ENCODE peak calls at places on chromosomes 2 and 18, in nine cellular contexts. J is iPS DF 6.9; F is testis; L is aorta; I is cardiac muscle cell; N is RWPE2; X is dorsolateral prefrontal cortex; D is CD8-positive, alpha-beta memory T cell; K is effector memory CD4-positive, alpha-beta T cell. Q is an unnamed sample.

GRCh38 chr2:112173646-112174319 is 35.6 kb downstream of the FBLN7 start:
- DNase-seq in I (no peak), J (no peak), D (no peak), K (no peak), X (no peak), F (no peak), L (no peak), N (no peak), Q (no peak)

GRCh38 chr2:52416340-52416739 is 1351.3 kb upstream of the CHAC2 start:
- DNase-seq in L (no peak), N (no peak), F (no peak), D (no peak), J (no peak), X (no peak), K (no peak), I (no peak), Q (no peak)

GRCh38 chr18:31562726-31563125 is 29.0 kb upstream of the TTR start:
- DNase-seq in D (no peak), I (no peak), F (no peak), K (no peak), J (no peak), X (no peak), N (no peak), L (no peak), Q (no peak)

GRCh38 chr2:39437522-39438296 is 624 bp upstream of the MAP4K3 start:
- DNase-seq in K (peak; percentile 23), J (no peak), L (peak; percentile 59), X (peak; percentile 30), I (peak; percentile 36), N (no peak), D (peak; percentile 16), F (peak; percentile 54), Q (peak; percentile 76)

GRCh38 chr2:143847257-143847656 is 672.7 kb downstream of the ZEB2 start:
- DNase-seq in D (no peak), N (no peak), I (no peak), F (no peak), X (no peak), L (no peak), J (no peak), K (no peak), Q (no peak)

GRCh38 chr18:56028514-56028913 is 440.5 kb upstream of the TCF4 start:
- DNase-seq in X (no peak), J (no peak), F (no peak), K (no peak), I (peak; percentile 6), D (no peak), L (no peak), N (no peak), Q (no peak)

GRCh38 chr2:181553244-181553643 is 96.1 kb downstream of the ITGA4 start:
- DNase-seq in J (no peak), I (no peak), D (no peak), L (no peak), X (no peak), K (no peak), F (no peak), N (no peak), Q (no peak)

GRCh38 chr2:98091738-98092137 is 4.8 kb downstream of the VWA3B start:
- DNase-seq in F (no peak), N (no peak), J (no peak), I (no peak), K (no peak), L (no peak), D (no peak), X (no peak), Q (no peak)

GRCh38 chr2:152715854-152716428 is 1.3 kb downstream of the PRPF40A start:
- DNase-seq in J (no peak), F (no peak), K (peak; percentile 14), N (no peak), I (peak; percentile 21), D (peak; percentile 12), L (no peak), X (no peak), Q (no peak)

GRCh38 chr18:77071711-77072292 is 60.8 kb downstream of the MBP start:
- DNase-seq in X (no peak), I (peak; percentile 92), N (no peak), K (peak; percentile 69), F (no peak), D (peak; percentile 63), J (no peak), L (peak; percentile 75), Q (no peak)

GRCh38 chr2:99112617-99113016 is 28.9 kb upstream of the C2orf15 start:
- DNase-seq in F (no peak), L (no peak), N (no peak), J (no peak), I (no peak), X (no peak), D (no peak), K (no peak), Q (no peak)

GRCh38 chr2:101341421-101341820 is 32.9 kb upstream of the RNF149 start:
- DNase-seq in F (no peak), I (no peak), K (no peak), D (no peak), X (no peak), N (no peak), L (no peak), J (no peak), Q (no peak)

GRCh38 chr2:85324639-85325465 is 2.9 kb downstream of the TGOLN2 start:
- DNase-seq in L (no peak), J (no peak), D (no peak), F (peak; percentile 68), X (no peak), I (peak; percentile 64), N (no peak), K (no peak), Q (no peak)

GRCh38 chr2:47174731-47175361 is 19.7 kb upstream of the STPG4 start:
- DNase-seq in K (peak; percentile 41), L (peak; percentile 57), I (peak; percentile 59), D (peak; percentile 41), N (peak; percentile 65), J (no peak), F (peak; percentile 55), X (no peak), Q (peak; percentile 88)

GRCh38 chr18:48992133-48992532 is 41.4 kb upstream of the SMAD7 start:
- DNase-seq in K (no peak), D (no peak), F (no peak), L (no peak), N (no peak), J (no peak), X (no peak), I (no peak), Q (no peak)
- H3K27ac ChIP-seq in K (no peak overlapping the region), D (no peak overlapping the region), F (no peak overlapping the region), L (no peak overlapping the region), N (peak overlapping the region; percentile 48), J (no peak overlapping the region), X (no peak overlapping the region), I (no peak overlapping the region), Q (no peak overlapping the region)

GRCh38 chr18:8548186-8548585 is 61.1 kb upstream of the RAB12 start:
- DNase-seq in F (no peak), J (no peak), K (no peak), L (no peak), N (no peak), D (no peak), X (no peak), I (peak; percentile 68), Q (no peak)
- H3K4me3 ChIP-seq in F (no peak overlapping the region), J (no peak overlapping the region), K (no peak overlapping the region), L (no peak overlapping the region), N (no peak overlapping the region), D (no peak overlapping the region), X (no peak overlapping the region), I (no peak overlapping the region), Q (no peak overlapping the region)

GRCh38 chr2:108591163-108591562 is 56.9 kb downstream of the LIMS1 start:
- DNase-seq in J (no peak), I (no peak), N (no peak), F (no peak), L (no peak), D (no peak), X (no peak), K (no peak), Q (no peak)

GRCh38 chr2:108594132-108594981 is 60.1 kb downstream of the LIMS1 start:
- DNase-seq in D (no peak), J (no peak), L (no peak), F (no peak), I (peak; percentile 86), X (no peak), K (no peak), N (no peak), Q (no peak)

GRCh38 chr2:108594982-108595464 is 60.8 kb downstream of the LIMS1 start:
- DNase-seq in D (no peak), X (no peak), K (no peak), N (peak; percentile 74), L (no peak), J (no peak), I (peak; percentile 91), F (no peak), Q (no peak)

GRCh38 chr2:108589786-108590185 is 55.5 kb downstream of the LIMS1 start:
- DNase-seq in J (no peak), F (no peak), D (no peak), N (no peak), L (no peak), X (no peak), K (no peak), I (no peak), Q (no peak)

DNA sequence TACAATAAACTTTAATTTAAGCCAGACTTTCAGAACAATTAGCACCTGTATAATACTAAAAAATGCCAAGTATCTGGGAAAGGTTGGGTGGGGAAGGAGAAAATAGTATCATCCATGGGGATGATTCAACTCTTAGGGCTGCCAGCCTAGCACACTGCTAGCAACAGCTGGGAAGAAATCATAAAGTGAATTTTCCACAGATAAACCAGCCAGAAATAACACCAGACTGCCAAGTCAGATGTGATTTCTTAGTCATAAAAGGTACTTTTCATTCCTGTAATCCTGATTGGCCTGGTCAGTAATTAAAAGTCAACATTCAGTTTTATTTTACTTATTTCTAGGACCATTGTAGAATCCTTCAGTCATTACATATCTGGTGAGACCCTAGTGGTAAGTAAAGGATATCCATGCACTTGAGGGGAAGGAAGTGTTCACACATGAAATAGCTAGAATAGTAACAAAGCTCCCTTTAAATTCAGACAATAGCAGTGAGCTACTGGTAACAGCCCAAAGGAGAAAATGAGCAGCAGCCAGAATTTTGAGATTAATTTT is 59.4 kb downstream of the LIMS1 start:
- DNase-seq in F (no peak), I (peak; percentile 77), K (no peak), X (no peak), L (no peak), N (no peak), J (no peak), D (no peak), Q (no peak)
- H3K27ac ChIP-seq in F (peak overlapping the region; percentile 33), I (peak overlapping the region; percentile 89), K (no peak overlapping the region), X (peak overlapping the region; percentile 73), L (peak overlapping the region; percentile 99), N (peak overlapping the region; percentile 100), J (no peak overlapping the region), D (peak overlapping the region; percentile 25), Q (peak overlapping the region; percentile 57)

DNA sequence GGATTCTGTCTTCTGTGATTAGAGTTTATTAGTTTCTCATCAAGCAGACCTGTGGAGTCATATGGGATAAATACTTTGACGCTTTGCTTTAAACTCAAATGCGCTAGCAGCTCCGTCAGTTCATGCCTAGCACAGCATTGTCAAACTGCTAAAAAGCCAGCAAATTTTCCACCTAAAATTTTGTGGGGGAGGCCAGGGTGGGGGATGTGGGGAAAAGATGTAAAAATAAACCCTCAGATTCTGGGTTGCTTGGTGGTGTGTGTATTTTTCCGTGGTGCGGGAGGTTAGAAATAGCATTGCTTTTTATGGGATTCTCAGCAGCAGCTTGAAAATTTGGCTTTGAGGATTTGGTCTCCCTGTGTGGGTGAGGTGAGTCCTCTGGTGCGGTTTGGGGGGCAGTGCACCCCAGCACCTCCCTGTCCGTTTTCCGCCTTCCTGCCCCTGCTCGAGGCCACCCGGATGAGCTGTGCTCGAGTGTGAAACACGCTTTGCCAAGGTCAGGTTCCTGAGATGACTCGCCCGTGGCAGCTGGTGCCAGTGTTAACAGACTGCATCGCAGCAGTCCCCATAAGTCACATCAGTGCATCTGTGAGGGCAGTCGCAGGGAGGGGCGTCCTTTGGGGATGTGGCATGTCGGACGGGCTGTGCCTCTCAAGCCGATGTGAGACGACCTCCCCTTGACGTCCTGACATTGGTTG is 65.9 kb downstream of the LDLRAD4 start:
- DNase-seq in F (no peak), N (no peak), I (no peak), J (no peak), L (peak; percentile 76), D (no peak), K (no peak), X (no peak), Q (no peak)
- H3K4me3 ChIP-seq in F (no peak overlapping the region), N (no peak overlapping the region), I (no peak overlapping the region), J (no peak overlapping the region), L (peak overlapping the region; percentile 41), D (no peak overlapping the region), K (no peak overlapping the region), X (no peak overlapping the region), Q (no peak overlapping the region)